ENCODE peak calls at places on chromosomes 16 and 17, in seven cellular contexts. Q is sigmoid colon, N is right lobe of liver, Y is spleen, X is NB4, G is upper lobe of left lung, R is adrenal gland. U is an unnamed sample.

GRCh38 chr16:84541999-84542876 is 37.8 kb upstream of the MEAK7 start:
- DNase-seq in G (no peak), R (no peak), Y (peak; percentile 18), X (no peak), N (no peak), Q (no peak), U (no peak)

GRCh38 chr17:78013683-78014467 is 55.4 kb downstream of the TNRC6C start:
- DNase-seq in X (peak; percentile 74), R (peak; percentile 52), G (peak; percentile 30), Q (peak; percentile 72), N (no peak), Y (no peak), U (no peak)

GRCh38 chr17:78883533-78884131 is 19.4 kb downstream of the CEP295NL start:
- DNase-seq in Y (peak; percentile 89), N (peak; percentile 61), R (peak; percentile 69), Q (peak; percentile 95), G (peak; percentile 75), X (peak; percentile 81), U (peak; percentile 92)

GRCh38 chr17:37824534-37825485 is 80.0 kb upstream of the HNF1B start:
- DNase-seq in X (peak; percentile 39), G (no peak), R (no peak), Y (no peak), Q (no peak), N (no peak), U (no peak)

GRCh38 chr17:82384730-82385429 is 13.3 kb downstream of the UTS2R start:
- DNase-seq in G (no peak), Q (no peak), Y (no peak), N (peak; percentile 83), X (no peak), R (peak; percentile 73), U (no peak)

GRCh38 chr17:32523017-32523680 is 36.4 kb downstream of the CDK5R1 start:
- DNase-seq in Y (no peak), N (no peak), R (no peak), X (no peak), G (no peak), Q (peak; percentile 30), U (peak; percentile 50)

GRCh38 chr17:49450735-49451134 is 36.1 kb upstream of the PHB1 start:
- DNase-seq in R (no peak), Q (no peak), N (no peak), G (no peak), X (peak; percentile 67), Y (no peak), U (no peak)

GRCh38 chr17:72237223-72237622 is 116.4 kb downstream of the SOX9 start:
- DNase-seq in G (no peak), R (no peak), N (no peak), Y (no peak), X (no peak), Q (no peak), U (no peak)

GRCh38 chr16:62965831-62966230 is 929.6 kb upstream of the CDH8 start:
- DNase-seq in X (no peak), G (no peak), N (no peak), R (no peak), Y (no peak), Q (no peak), U (no peak)

GRCh38 chr17:2064980-2065785 is 10.3 kb downstream of the HIC1 start:
- DNase-seq in G (no peak), Q (no peak), Y (peak; percentile 84), R (no peak), X (peak; percentile 63), N (no peak), U (no peak)

GRCh38 chr17:77449908-77450741 is 309.4 kb downstream of the SEC14L1 start:
- DNase-seq in G (no peak), N (peak; percentile 86), X (peak; percentile 37), Q (peak; percentile 91), Y (peak; percentile 85), R (peak; percentile 89), U (peak; percentile 84)

GRCh38 chr17:81552244-81553017 is at the start of gene FAAP100:
- DNase-seq in G (peak; percentile 79), X (peak; percentile 88), Y (peak; percentile 95), Q (peak; percentile 85), R (peak; percentile 81), N (peak; percentile 84), U (peak; percentile 84)

GRCh38 chr17:39951924-39952664 is 10.7 kb upstream of the GSDMA start:
- DNase-seq in G (peak; percentile 39), R (peak; percentile 51), N (no peak), Q (peak; percentile 71), X (no peak), Y (peak; percentile 87), U (no peak)

GRCh38 chr17:3892095-3892998 is 506 bp downstream of the CAMKK1 start:
- DNase-seq in G (peak; percentile 89), R (peak; percentile 88), Q (peak; percentile 96), X (peak; percentile 73), N (peak; percentile 80), Y (peak; percentile 95), U (peak; percentile 89)

GRCh38 chr17:68455756-68456528 is 1.4 kb downstream of the WIPI1 start:
- DNase-seq in Y (no peak), Q (no peak), G (peak; percentile 28), R (no peak), N (no peak), X (peak; percentile 80), U (no peak)

DNA sequence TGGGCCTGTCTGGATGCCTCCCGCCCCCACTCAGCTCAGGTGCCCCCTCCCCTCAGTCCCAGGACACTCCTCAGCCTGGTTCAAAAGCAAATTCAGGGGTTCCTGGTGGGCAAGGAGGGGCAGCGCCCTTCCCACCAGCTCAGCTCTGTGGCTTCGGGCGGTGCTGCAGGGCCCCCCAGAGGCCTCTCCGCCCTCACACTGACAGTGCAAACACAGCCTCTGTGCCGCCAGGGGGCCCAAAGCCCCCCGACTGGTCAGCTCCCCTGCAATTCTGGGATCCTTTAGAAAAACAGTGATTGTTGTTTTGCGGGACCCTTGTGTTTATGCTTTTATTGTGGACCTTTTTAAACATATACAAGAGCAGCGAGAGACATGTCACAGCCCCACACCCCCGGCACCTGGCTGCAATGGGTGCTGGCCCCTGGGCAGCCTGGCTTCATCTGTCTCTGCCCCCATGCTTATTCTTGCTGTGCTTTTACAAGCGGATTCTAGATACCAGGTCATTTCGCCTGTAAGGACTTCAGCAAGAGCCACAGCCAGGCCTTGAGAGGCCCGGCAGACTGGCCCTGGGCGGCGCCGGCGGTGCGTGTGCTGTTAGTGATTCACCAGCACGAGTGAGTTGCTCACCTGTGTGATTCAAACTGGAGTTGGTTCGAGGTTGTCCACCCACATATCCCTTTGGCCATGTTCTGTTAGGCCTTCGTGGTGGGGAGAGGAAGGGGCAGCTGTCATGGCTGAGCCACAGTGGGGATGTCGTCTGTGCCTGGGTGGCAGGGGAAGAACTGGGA is 21.2 kb downstream of the ZNF469 start:
- DNase-seq in R (no peak), Y (no peak), X (no peak), G (no peak), N (no peak), Q (no peak), U (no peak)
- TF ChIP-seq CTCF in R (no peak), Y (no peak), X (no peak), G (no peak), N (no peak), Q (no peak), U (no peak)

GRCh38 chr17:20908373-20909273 is 134.2 kb downstream of the USP22 start:
- DNase-seq in X (peak; percentile 81), R (peak; percentile 93), N (peak; percentile 93), Q (peak; percentile 94), G (peak; percentile 92), Y (peak; percentile 94), U (peak; percentile 89)
- TF ChIP-seq POLR2A in X (no peak), R (peak; percentile 85), N (peak; percentile 73), Q (no peak), G (peak; percentile 43), Y (no peak), U (no peak)

GRCh38 chr16:82440336-82440735 is 186.4 kb upstream of the CDH13 start:
- DNase-seq in Y (no peak), G (no peak), Q (no peak), X (no peak), R (no peak), N (no peak), U (no peak)

DNA sequence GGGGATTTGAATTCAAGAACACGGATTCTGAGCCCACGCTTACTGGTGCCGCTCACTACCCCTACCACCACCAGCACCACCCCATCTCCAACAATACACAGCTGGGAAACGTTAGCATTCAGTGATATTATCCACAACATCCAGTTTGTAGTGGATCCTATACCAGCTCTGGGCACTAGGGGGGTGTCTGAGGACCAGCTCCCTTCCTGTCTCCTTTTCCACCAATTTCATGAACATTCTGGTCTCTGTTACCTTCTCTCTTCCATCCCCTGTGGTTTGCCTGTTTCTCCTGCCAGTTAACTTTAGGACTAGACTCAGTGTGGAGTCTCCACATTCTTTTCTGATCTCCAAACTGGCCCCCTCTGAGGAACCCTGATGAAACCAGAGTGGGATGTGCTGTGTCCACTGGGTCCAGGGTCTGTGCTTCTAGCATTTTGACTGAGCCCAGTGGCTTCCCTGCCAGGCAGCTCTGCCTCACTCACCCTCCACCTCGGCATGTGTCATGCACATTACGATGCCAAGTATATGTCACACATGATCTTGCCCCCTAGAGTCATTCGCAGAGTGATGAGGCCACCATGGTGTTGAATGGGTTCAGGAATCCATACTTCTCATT is 187.0 kb upstream of the CDH13 start:
- DNase-seq in G (no peak), X (peak; percentile 12), N (no peak), R (no peak), Y (no peak), Q (no peak), U (no peak)
- TF ChIP-seq CTCF in G (no peak), X (peak; percentile 65), N (no peak), R (no peak), Y (no peak), Q (no peak), U (peak; percentile 15)

GRCh38 chr17:38848939-38849563 is 4.5 kb downstream of the RPL23 start:
- DNase-seq in G (no peak), Y (no peak), N (no peak), R (no peak), X (no peak), Q (no peak), U (no peak)
- TF ChIP-seq POLR2A in G (no peak), Y (no peak), N (no peak), R (no peak), X (no peak), Q (no peak), U (no peak)

GRCh38 chr16:47734987-47735594 is 274.0 kb downstream of the PHKB start:
- DNase-seq in Q (no peak), R (no peak), G (peak; percentile 82), N (peak; percentile 42), Y (no peak), X (no peak), U (no peak)
- TF ChIP-seq CTCF in Q (no peak), R (no peak), G (no peak), N (no peak), Y (no peak), X (no peak), U (no peak)

DNA sequence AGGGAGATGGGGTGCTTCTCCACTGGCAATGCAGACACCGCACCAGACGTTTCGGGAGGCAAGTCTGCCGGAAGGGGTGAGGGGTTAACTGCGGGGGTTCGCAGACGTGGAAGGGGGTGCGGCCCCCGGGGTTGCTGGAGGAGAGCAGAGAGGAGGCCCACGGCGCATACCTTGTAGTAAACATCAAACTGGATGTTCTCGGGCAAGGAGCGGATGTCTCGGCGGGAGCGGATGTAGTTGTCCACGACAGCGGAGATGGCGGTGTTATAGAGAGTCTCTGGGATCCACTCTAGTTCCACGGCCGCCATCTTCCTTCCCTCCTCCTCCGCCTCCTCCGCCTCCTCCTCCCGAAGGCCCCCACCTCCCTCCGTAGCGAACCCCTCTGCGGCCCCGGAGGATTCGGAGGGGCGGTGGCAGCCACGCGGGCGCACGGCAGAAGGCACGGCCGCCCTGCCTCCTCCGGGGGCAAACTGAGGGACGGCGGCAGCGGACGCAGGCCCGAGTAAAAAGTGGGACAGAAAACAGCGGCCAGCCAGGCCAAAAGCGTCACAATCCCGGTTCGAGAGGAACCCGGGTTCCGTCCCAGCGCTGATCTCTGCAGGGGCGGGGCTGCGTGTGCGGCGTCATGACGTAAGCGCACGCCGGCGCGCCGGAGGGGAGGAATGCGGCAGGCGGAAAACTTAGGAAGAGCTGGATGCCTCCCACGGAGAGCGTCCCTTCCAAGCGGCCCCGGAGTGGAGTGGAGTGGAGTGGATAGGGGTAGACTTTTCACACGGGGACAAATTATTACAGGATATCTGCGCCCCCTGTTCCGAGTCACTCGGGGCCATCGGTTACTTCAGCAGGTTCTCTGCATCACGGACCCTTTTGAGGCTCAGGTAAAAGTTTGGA is at the start of gene APPBP2:
- DNase-seq in N (peak; percentile 89), Q (peak; percentile 94), X (peak; percentile 78), R (peak; percentile 88), G (peak; percentile 91), Y (peak; percentile 94), U (peak; percentile 90)
- TF ChIP-seq POLR2A in N (peak; percentile 83), Q (peak; percentile 84), X (peak; percentile 75), R (peak; percentile 92), G (peak; percentile 85), Y (no peak), U (no peak)